ENCODE peak calls at places on chromosomes 6 and 20, in nine cellular contexts. One of them, this sample, is unnamed.

GRCh38 chr6:43496370-43497128 is 13.6 kb downstream of the LRRC73 start:
- DNase-seq in lower leg skin: peak; percentile 45
- DNase-seq in Right ventricle myocardium superior: no peak
- DNase-seq in HFFc6: peak; percentile 73
- DNase-seq in stromal cell of bone marrow: no peak
- DNase-seq in T47D: peak; percentile 60
- DNase-seq in cardiac muscle cell: peak; percentile 46
- DNase-seq in kidney tubule cell: peak; percentile 56
- DNase-seq in activated CD4-positive, alpha-beta T cell treated with anti-CD3 and anti-CD28 coated beads for 48 hours: no peak
- DNase-seq in this sample: peak; percentile 17

GRCh38 chr20:4071177-4071723 is 55.9 kb upstream of the RNF24 start:
- DNase-seq in lower leg skin: no peak
- DNase-seq in Right ventricle myocardium superior: no peak
- DNase-seq in HFFc6: no peak
- DNase-seq in stromal cell of bone marrow: no peak
- DNase-seq in T47D: no peak
- DNase-seq in cardiac muscle cell: no peak
- DNase-seq in kidney tubule cell: no peak
- DNase-seq in activated CD4-positive, alpha-beta T cell treated with anti-CD3 and anti-CD28 coated beads for 48 hours: no peak
- DNase-seq in this sample: no peak

GRCh38 chr6:34131326-34132081 is 14.4 kb downstream of the GRM4 start:
- DNase-seq in lower leg skin: no peak
- DNase-seq in Right ventricle myocardium superior: no peak
- DNase-seq in HFFc6: no peak
- DNase-seq in stromal cell of bone marrow: no peak
- DNase-seq in T47D: no peak
- DNase-seq in cardiac muscle cell: no peak
- DNase-seq in kidney tubule cell: peak; percentile 23
- DNase-seq in activated CD4-positive, alpha-beta T cell treated with anti-CD3 and anti-CD28 coated beads for 48 hours: no peak
- DNase-seq in this sample: no peak

GRCh38 chr6:15368186-15368585 is 122.3 kb downstream of the JARID2 start:
- DNase-seq in lower leg skin: no peak
- DNase-seq in Right ventricle myocardium superior: no peak
- DNase-seq in HFFc6: no peak
- DNase-seq in stromal cell of bone marrow: no peak
- DNase-seq in T47D: no peak
- DNase-seq in cardiac muscle cell: peak; percentile 24
- DNase-seq in kidney tubule cell: no peak
- DNase-seq in activated CD4-positive, alpha-beta T cell treated with anti-CD3 and anti-CD28 coated beads for 48 hours: no peak
- DNase-seq in this sample: no peak

GRCh38 chr6:37698264-37699137 is 818 bp upstream of the MDGA1 start:
- DNase-seq in lower leg skin: no peak
- DNase-seq in Right ventricle myocardium superior: peak; percentile 63
- DNase-seq in HFFc6: peak; percentile 40
- DNase-seq in stromal cell of bone marrow: no peak
- DNase-seq in T47D: peak; percentile 40
- DNase-seq in cardiac muscle cell: peak; percentile 56
- DNase-seq in kidney tubule cell: peak; percentile 57
- DNase-seq in activated CD4-positive, alpha-beta T cell treated with anti-CD3 and anti-CD28 coated beads for 48 hours: peak; percentile 62
- DNase-seq in this sample: no peak

GRCh38 chr6:43814111-43814510 is 44.1 kb downstream of the VEGFA start:
- DNase-seq in lower leg skin: no peak
- DNase-seq in Right ventricle myocardium superior: no peak
- DNase-seq in HFFc6: no peak
- DNase-seq in stromal cell of bone marrow: no peak
- DNase-seq in T47D: no peak
- DNase-seq in cardiac muscle cell: no peak
- DNase-seq in kidney tubule cell: no peak
- DNase-seq in activated CD4-positive, alpha-beta T cell treated with anti-CD3 and anti-CD28 coated beads for 48 hours: no peak
- DNase-seq in this sample: no peak

GRCh38 chr6:160520043-160520904 is 143.8 kb downstream of the LPA start:
- DNase-seq in lower leg skin: no peak
- DNase-seq in Right ventricle myocardium superior: peak; percentile 86
- DNase-seq in HFFc6: peak; percentile 60
- DNase-seq in stromal cell of bone marrow: peak; percentile 28
- DNase-seq in T47D: peak; percentile 69
- DNase-seq in cardiac muscle cell: peak; percentile 76
- DNase-seq in kidney tubule cell: peak; percentile 53
- DNase-seq in activated CD4-positive, alpha-beta T cell treated with anti-CD3 and anti-CD28 coated beads for 48 hours: peak; percentile 82
- DNase-seq in this sample: peak; percentile 46

GRCh38 chr6:37758234-37758633 is 60.6 kb upstream of the MDGA1 start:
- DNase-seq in lower leg skin: no peak
- DNase-seq in Right ventricle myocardium superior: no peak
- DNase-seq in HFFc6: no peak
- DNase-seq in stromal cell of bone marrow: no peak
- DNase-seq in T47D: no peak
- DNase-seq in cardiac muscle cell: no peak
- DNase-seq in kidney tubule cell: no peak
- DNase-seq in activated CD4-positive, alpha-beta T cell treated with anti-CD3 and anti-CD28 coated beads for 48 hours: no peak
- DNase-seq in this sample: no peak

GRCh38 chr6:22880686-22881433 is 311.5 kb downstream of the HDGFL1 start:
- DNase-seq in lower leg skin: no peak
- DNase-seq in Right ventricle myocardium superior: no peak
- DNase-seq in HFFc6: peak; percentile 95
- DNase-seq in stromal cell of bone marrow: peak; percentile 88
- DNase-seq in T47D: peak; percentile 38
- DNase-seq in cardiac muscle cell: peak; percentile 95
- DNase-seq in kidney tubule cell: peak; percentile 98
- DNase-seq in activated CD4-positive, alpha-beta T cell treated with anti-CD3 and anti-CD28 coated beads for 48 hours: no peak
- DNase-seq in this sample: no peak

GRCh38 chr6:24936641-24937317 is 1.0 kb upstream of the RIPOR2 start:
- DNase-seq in lower leg skin: no peak
- DNase-seq in Right ventricle myocardium superior: no peak
- DNase-seq in HFFc6: no peak
- DNase-seq in stromal cell of bone marrow: peak; percentile 27
- DNase-seq in T47D: no peak
- DNase-seq in cardiac muscle cell: no peak
- DNase-seq in kidney tubule cell: peak; percentile 49
- DNase-seq in activated CD4-positive, alpha-beta T cell treated with anti-CD3 and anti-CD28 coated beads for 48 hours: peak; percentile 63
- DNase-seq in this sample: no peak

GRCh38 chr20:4263011-4263410 is 247.7 kb upstream of the RNF24 start:
- DNase-seq in lower leg skin: no peak
- DNase-seq in Right ventricle myocardium superior: no peak
- DNase-seq in HFFc6: no peak
- DNase-seq in stromal cell of bone marrow: no peak
- DNase-seq in T47D: no peak
- DNase-seq in cardiac muscle cell: no peak
- DNase-seq in kidney tubule cell: no peak
- DNase-seq in activated CD4-positive, alpha-beta T cell treated with anti-CD3 and anti-CD28 coated beads for 48 hours: no peak
- DNase-seq in this sample: no peak

GRCh38 chr20:48791014-48791413 is 36.8 kb downstream of the PREX1 start:
- DNase-seq in lower leg skin: no peak
- DNase-seq in Right ventricle myocardium superior: no peak
- DNase-seq in HFFc6: no peak
- DNase-seq in stromal cell of bone marrow: no peak
- DNase-seq in T47D: peak; percentile 73
- DNase-seq in cardiac muscle cell: peak; percentile 21
- DNase-seq in kidney tubule cell: no peak
- DNase-seq in activated CD4-positive, alpha-beta T cell treated with anti-CD3 and anti-CD28 coated beads for 48 hours: no peak
- DNase-seq in this sample: no peak

GRCh38 chr6:6823568-6824224 is 235.2 kb downstream of the LY86 start:
- DNase-seq in lower leg skin: no peak
- DNase-seq in Right ventricle myocardium superior: no peak
- DNase-seq in HFFc6: no peak
- DNase-seq in stromal cell of bone marrow: no peak
- DNase-seq in T47D: no peak
- DNase-seq in cardiac muscle cell: no peak
- DNase-seq in kidney tubule cell: peak; percentile 36
- DNase-seq in activated CD4-positive, alpha-beta T cell treated with anti-CD3 and anti-CD28 coated beads for 48 hours: no peak
- DNase-seq in this sample: no peak

GRCh38 chr6:131592935-131593334 is 19.9 kb downstream of the ARG1 start:
- DNase-seq in lower leg skin: no peak
- DNase-seq in Right ventricle myocardium superior: no peak
- DNase-seq in HFFc6: no peak
- DNase-seq in stromal cell of bone marrow: no peak
- DNase-seq in T47D: no peak
- DNase-seq in cardiac muscle cell: no peak
- DNase-seq in kidney tubule cell: no peak
- DNase-seq in activated CD4-positive, alpha-beta T cell treated with anti-CD3 and anti-CD28 coated beads for 48 hours: no peak
- DNase-seq in this sample: no peak

GRCh38 chr6:11744753-11745152 is 33.9 kb downstream of the ADTRP start:
- DNase-seq in lower leg skin: peak; percentile 88
- DNase-seq in Right ventricle myocardium superior: peak; percentile 63
- DNase-seq in HFFc6: no peak
- DNase-seq in stromal cell of bone marrow: peak; percentile 96
- DNase-seq in T47D: no peak
- DNase-seq in cardiac muscle cell: peak; percentile 92
- DNase-seq in kidney tubule cell: peak; percentile 86
- DNase-seq in activated CD4-positive, alpha-beta T cell treated with anti-CD3 and anti-CD28 coated beads for 48 hours: no peak
- DNase-seq in this sample: no peak

GRCh38 chr6:128929869-128930268 is 46.9 kb downstream of the LAMA2 start:
- DNase-seq in lower leg skin: no peak
- DNase-seq in Right ventricle myocardium superior: no peak
- DNase-seq in HFFc6: no peak
- DNase-seq in stromal cell of bone marrow: no peak
- DNase-seq in T47D: no peak
- DNase-seq in cardiac muscle cell: no peak
- DNase-seq in kidney tubule cell: no peak
- DNase-seq in activated CD4-positive, alpha-beta T cell treated with anti-CD3 and anti-CD28 coated beads for 48 hours: no peak
- DNase-seq in this sample: no peak

GRCh38 chr6:14272111-14273085 is 154.8 kb downstream of the CD83 start:
- DNase-seq in lower leg skin: no peak
- DNase-seq in Right ventricle myocardium superior: no peak
- DNase-seq in HFFc6: peak; percentile 13
- DNase-seq in stromal cell of bone marrow: no peak
- DNase-seq in T47D: no peak
- DNase-seq in cardiac muscle cell: no peak
- DNase-seq in kidney tubule cell: peak; percentile 88
- DNase-seq in activated CD4-positive, alpha-beta T cell treated with anti-CD3 and anti-CD28 coated beads for 48 hours: no peak
- DNase-seq in this sample: no peak

GRCh38 chr6:153131037-153131981 is at the start of gene RGS17:
- DNase-seq in lower leg skin: no peak
- DNase-seq in Right ventricle myocardium superior: peak; percentile 67
- DNase-seq in HFFc6: peak; percentile 21
- DNase-seq in stromal cell of bone marrow: no peak
- DNase-seq in T47D: no peak
- DNase-seq in cardiac muscle cell: peak; percentile 88
- DNase-seq in kidney tubule cell: peak; percentile 73
- DNase-seq in activated CD4-positive, alpha-beta T cell treated with anti-CD3 and anti-CD28 coated beads for 48 hours: peak; percentile 37
- DNase-seq in this sample: peak; percentile 12

GRCh38 chr20:4112490-4113420 is 97.4 kb upstream of the RNF24 start:
- DNase-seq in lower leg skin: no peak
- DNase-seq in Right ventricle myocardium superior: peak; percentile 77
- DNase-seq in HFFc6: peak; percentile 28
- DNase-seq in stromal cell of bone marrow: peak; percentile 43
- DNase-seq in T47D: peak; percentile 25
- DNase-seq in cardiac muscle cell: peak; percentile 87
- DNase-seq in kidney tubule cell: peak; percentile 65
- DNase-seq in activated CD4-positive, alpha-beta T cell treated with anti-CD3 and anti-CD28 coated beads for 48 hours: peak; percentile 37
- DNase-seq in this sample: no peak

GRCh38 chr6:354631-355280 is 36.8 kb upstream of the IRF4 start:
- DNase-seq in lower leg skin: no peak
- DNase-seq in Right ventricle myocardium superior: no peak
- DNase-seq in HFFc6: no peak
- DNase-seq in stromal cell of bone marrow: no peak
- DNase-seq in T47D: no peak
- DNase-seq in cardiac muscle cell: no peak
- DNase-seq in kidney tubule cell: no peak
- DNase-seq in activated CD4-positive, alpha-beta T cell treated with anti-CD3 and anti-CD28 coated beads for 48 hours: no peak
- DNase-seq in this sample: no peak

GRCh38 chr6:83707829-83708545 is 914 bp downstream of the SNAP91 start:
- DNase-seq in lower leg skin: no peak
- DNase-seq in Right ventricle myocardium superior: no peak
- DNase-seq in HFFc6: no peak
- DNase-seq in stromal cell of bone marrow: no peak
- DNase-seq in T47D: no peak
- DNase-seq in cardiac muscle cell: peak; percentile 1
- DNase-seq in kidney tubule cell: no peak
- DNase-seq in activated CD4-positive, alpha-beta T cell treated with anti-CD3 and anti-CD28 coated beads for 48 hours: peak; percentile 2
- DNase-seq in this sample: no peak

GRCh38 chr20:24357169-24357568 is 112.3 kb upstream of the SYNDIG1 start:
- DNase-seq in lower leg skin: no peak
- DNase-seq in Right ventricle myocardium superior: no peak
- DNase-seq in HFFc6: no peak
- DNase-seq in stromal cell of bone marrow: no peak
- DNase-seq in T47D: peak; percentile 38
- DNase-seq in cardiac muscle cell: no peak
- DNase-seq in kidney tubule cell: no peak
- DNase-seq in activated CD4-positive, alpha-beta T cell treated with anti-CD3 and anti-CD28 coated beads for 48 hours: no peak
- DNase-seq in this sample: no peak